ENCODE peak calls at places on chromosomes 4 and X, in six cellular contexts. K, J, H, U, W and G are unnamed samples.

GRCh38 chr4:151524610-151525009 is 115.6 kb downstream of the FHIP1A start:
- DNase-seq in K (no peak), J (no peak), H (no peak), U (no peak), W (no peak), G (no peak)

GRCh38 chr4:69828828-69829227 is 31.1 kb downstream of the SULT1E1 start:
- DNase-seq in K (no peak), J (no peak), H (peak), U (no peak), W (no peak), G (no peak)

GRCh38 chrX:134801267-134801666 is 143.0 kb upstream of the PLAC1 start:
- DNase-seq in K (no peak), J (no peak), H (no peak), U (no peak), W (peak), G (no peak)

GRCh38 chr4:64564126-64564525 is 154.9 kb upstream of the TECRL start:
- DNase-seq in K (no peak), J (no peak), H (no peak), U (no peak), W (no peak), G (no peak)

GRCh38 chr4:53776141-53776540 is 184.9 kb upstream of the LNX1 start:
- DNase-seq in K (no peak), J (no peak), H (no peak), U (no peak), W (no peak), G (no peak)

GRCh38 chr4:84966382-84967291 is at the start of gene WDFY3:
- DNase-seq in K (peak), J (peak), H (peak), U (peak), W (peak), G (no peak)

GRCh38 chr4:48904541-48905142 is 1.9 kb downstream of the OCIAD2 start:
- DNase-seq in K (no peak), J (no peak), H (no peak), U (no peak), W (no peak), G (no peak)

GRCh38 chrX:83260288-83260687 is 247.8 kb upstream of the POU3F4 start:
- DNase-seq in K (no peak), J (no peak), H (no peak), U (no peak), W (peak), G (no peak)

GRCh38 chr4:105194328-105195231 is 47.9 kb downstream of the TET2 start:
- DNase-seq in K (no peak), J (no peak), H (peak), U (no peak), W (no peak), G (no peak)

GRCh38 chr4:141541851-141542250 is 94.5 kb upstream of the IL15 start:
- DNase-seq in K (no peak), J (no peak), H (peak), U (no peak), W (no peak), G (no peak)

GRCh38 chrX:40297949-40298539 is 200.3 kb upstream of the BCOR start:
- DNase-seq in K (no peak), J (no peak), H (no peak), U (no peak), W (no peak), G (no peak)

GRCh38 chrX:40298569-40298968 is 200.8 kb upstream of the BCOR start:
- DNase-seq in K (no peak), J (no peak), H (no peak), U (no peak), W (no peak), G (no peak)

GRCh38 chrX:40299502-40300118 is 201.9 kb upstream of the BCOR start:
- DNase-seq in K (no peak), J (no peak), H (no peak), U (no peak), W (no peak), G (no peak)

GRCh38 chrX:40300286-40300890 is 202.6 kb upstream of the BCOR start:
- DNase-seq in K (no peak), J (no peak), H (no peak), U (no peak), W (no peak), G (no peak)

GRCh38 chrX:40299028-40299479 is 201.3 kb upstream of the BCOR start:
- DNase-seq in K (no peak), J (no peak), H (peak), U (no peak), W (peak), G (no peak)
- TF ChIP-seq CTCF in K (peak), J (no peak), H (no peak), U (no peak), W (peak), G (peak)

GRCh38 chr4:172680701-172681100 is 487.9 kb upstream of the GALNT7 start:
- DNase-seq in K (no peak), J (no peak), H (no peak), U (no peak), W (no peak), G (no peak)
- H3K4me3 ChIP-seq in K (no peak), J (no peak), H (no peak), U (no peak), W (no peak), G (no peak)

DNA sequence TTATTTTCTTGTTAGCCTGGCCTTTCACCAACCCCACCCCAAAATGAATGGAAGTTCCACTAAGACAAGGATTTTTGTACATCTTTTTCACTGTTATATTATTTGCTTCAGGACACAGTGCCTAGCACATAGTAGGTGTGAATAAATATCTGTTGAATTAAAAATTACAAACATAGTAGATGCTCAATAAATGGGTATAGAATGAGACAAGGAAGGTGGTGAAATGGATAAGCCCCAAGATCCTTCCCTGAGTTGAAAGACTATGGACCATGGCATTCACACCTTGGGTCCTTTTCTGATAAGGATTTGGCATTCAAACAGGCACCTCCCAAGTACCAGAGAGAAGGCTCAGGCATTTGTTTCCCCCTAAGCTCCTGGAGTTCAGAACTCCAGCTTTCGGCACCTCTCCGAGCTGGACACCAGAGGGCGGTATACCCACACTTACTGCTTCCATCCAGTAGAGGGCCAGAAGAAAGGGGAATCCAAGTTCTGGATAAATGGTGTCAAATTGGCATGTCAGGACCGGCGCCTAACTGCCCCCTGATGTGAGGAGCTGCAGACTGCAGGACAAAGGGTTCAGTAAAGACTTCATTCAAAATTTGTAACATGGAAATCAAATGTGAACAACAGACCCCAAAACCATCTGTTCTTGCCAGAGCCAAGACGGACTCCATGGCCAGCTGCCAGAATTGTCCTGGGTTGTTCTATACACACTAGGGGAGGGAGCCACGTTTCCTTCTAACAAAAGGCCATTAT is 193.0 kb downstream of the GPC3 start:
- DNase-seq in K (peak), J (peak), H (peak), U (peak), W (peak), G (no peak)
- TF ChIP-seq CTCF in K (peak), J (peak), H (peak), U (peak), W (peak), G (peak)

DNA sequence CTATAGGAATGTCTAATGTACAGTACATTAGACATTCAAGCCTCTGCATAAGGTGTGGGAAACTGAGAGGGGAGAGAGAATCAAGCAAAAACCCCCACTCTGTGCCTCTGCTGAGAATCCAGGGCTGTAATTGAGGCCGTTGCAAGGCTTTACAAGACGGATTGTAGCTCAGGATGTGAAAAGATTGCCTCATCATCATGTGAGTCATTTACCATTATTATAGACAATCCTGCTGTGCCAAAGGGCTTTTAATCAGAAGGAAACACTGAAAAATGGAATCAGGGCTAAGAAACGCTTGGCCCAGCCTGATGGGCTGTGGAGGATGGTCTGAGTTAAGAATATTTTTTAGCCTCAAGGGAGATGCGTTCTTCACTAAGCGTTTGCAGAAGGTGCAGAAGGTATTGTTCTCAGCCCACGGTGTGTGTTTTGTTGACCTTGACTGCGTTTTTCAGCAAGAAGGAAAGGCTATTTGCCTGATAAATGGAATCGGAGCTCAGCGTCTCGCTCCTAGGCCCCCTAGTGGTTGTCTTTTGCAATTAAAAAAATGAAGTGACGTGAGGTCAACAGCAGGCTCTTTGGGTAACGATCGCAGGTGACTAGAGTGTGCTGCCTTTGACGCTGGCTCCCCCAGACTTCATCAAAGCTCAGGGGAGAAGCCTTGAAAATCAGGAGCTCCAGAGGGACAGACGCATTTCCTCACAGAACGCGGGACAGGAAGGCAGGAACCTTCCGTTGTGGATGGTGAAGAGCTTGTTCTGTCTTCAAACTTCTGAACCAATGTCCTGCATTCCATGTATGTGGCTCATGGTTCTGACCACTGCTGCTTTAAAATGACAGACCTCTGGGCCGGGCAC is 18.1 kb upstream of the CHRNA9 start:
- DNase-seq in K (peak), J (peak), H (peak), U (peak), W (peak), G (peak)
- H3K4me3 ChIP-seq in K (peak), J (no peak), H (peak), U (peak), W (peak), G (peak)

DNA sequence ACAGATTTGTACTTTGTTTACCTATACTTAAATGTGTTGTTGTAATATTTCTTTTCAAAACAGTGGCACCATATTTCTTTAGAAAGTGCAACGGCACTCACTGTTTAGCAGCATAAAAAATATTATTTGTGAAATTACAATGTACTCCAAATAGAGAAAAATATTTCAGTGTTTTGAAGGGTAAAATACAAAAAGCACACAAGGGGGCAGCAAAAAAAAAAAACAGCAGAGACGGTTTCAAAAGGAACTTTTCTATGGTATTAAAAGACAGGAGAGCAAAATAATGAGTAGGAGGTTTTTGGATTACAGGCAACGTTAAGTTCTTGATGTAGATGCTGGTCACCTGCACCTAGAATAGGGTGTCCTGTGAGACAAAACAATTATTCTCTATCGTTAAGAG is 2.0 kb downstream of the NUDT11 start:
- DNase-seq in K (no peak), J (no peak), H (peak), U (no peak), W (no peak), G (no peak)
- TF ChIP-seq CTCF in K (no peak), J (no peak), H (peak), U (no peak), W (no peak), G (no peak)

DNA sequence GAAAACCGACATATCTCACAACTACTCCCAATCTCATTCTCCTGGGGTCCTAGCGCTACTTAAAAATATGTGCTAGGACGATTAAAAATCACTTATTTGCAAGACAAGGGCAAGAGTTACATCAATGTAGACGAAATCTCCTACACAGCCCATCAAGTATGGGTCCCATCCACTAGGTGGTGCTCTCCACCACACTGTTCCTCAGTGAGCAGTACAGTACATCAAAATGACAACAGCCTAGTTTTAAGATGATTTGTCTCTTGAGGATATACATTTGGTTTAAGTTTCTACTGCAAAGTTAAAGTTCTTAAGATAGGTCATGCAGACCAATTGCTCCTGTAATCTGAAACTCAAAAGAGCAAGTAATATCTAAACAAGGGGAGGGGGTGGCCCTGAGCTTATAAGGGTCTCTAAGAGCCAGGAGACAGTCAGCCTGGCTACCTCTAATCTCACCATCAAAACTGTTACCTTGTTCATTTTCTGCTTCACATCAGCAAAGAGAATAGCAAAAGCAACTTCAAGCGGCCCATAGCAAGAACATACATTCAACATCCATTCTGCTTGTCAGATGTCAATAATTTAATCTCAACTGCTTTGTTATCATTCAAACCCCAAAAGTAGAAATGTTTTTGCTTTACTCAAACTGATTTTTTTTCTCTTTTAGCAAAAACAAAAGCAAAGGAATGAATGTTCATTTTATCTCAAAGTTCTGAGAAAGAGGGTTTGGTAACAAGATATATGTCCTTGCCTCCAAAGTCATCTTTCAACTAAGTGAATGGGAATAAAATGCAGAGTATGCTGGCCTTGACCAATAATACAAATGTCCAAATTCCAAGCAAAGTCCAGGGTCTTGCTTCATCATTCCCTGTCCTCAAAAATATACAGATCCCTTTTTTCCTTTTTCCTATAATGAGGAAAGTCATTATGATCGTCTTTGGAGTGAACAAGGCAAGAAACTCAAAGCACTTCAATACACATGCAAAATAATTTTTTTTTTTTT is 53.1 kb downstream of the STX18 start:
- DNase-seq in K (peak), J (peak), H (peak), U (no peak), W (peak), G (peak)
- H3K4me3 ChIP-seq in K (no peak), J (no peak), H (no peak), U (no peak), W (no peak), G (no peak)

DNA sequence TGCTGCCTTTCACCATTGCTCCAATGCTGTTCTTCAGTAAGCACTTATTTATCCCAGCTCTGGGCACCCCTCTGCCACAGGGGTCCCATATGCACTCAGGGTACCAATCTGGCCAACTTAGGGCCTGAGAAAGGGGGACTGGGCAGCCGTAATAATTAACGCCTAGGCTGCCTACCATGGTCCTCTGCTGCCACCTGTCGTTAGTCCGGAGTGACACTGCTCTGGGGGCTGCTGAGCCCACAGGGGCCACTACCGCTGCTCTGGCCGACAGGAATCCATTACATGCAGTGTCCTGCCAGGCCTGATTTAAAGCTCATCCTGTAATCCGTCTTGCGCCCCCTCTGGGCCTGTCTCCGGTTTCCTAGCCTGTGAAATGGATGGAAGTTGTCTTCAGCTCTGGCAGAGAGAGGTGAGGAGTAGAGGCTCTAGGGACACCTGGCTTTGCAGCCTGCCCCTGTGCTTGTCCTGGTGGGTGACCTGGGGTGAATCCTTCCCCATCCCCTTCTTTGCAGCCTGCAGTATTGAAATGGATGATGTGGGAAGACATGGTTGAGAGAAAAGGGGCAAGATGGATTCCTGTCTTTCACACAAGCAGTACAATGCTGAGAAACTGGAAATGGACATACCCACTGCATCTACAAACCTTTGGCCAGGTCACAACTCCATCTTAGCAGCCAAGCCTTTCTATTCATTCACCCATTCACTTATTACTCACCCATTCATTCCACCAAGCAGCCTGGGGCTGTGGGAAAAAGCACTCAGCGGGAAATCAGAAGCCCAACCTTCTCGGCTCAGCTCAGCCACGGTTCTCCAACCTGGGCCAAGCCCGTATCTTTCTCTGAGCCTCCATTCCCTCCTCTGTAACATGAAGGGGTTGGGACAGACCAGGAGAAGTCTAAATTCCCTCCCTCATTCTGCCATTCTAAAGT is 116.3 kb upstream of the NALF2 start:
- DNase-seq in K (no peak), J (peak), H (peak), U (no peak), W (peak), G (no peak)
- TF ChIP-seq CTCF in K (peak), J (peak), H (peak), U (peak), W (peak), G (peak)